ENCODE peak calls at places on chromosome 2, in four cellular contexts. X, W, I and G are unnamed samples.

GRCh38 chr2:151410485-151410833 is 757 bp downstream of the RIF1 start:
- DNase-seq in W (no peak), X (peak; percentile 21), I (peak; percentile 31), G (no peak)

GRCh38 chr2:170500770-170501169 is 214.4 kb upstream of the SP5 start:
- DNase-seq in W (no peak), X (no peak), I (no peak), G (no peak)

GRCh38 chr2:149087751-149088150 is 49.3 kb downstream of the LYPD6B start:
- DNase-seq in W (no peak), X (no peak), I (no peak), G (no peak)

GRCh38 chr2:181203412-181203811 is 223.0 kb downstream of the UBE2E3 start:
- DNase-seq in X (no peak), W (no peak), I (no peak), G (no peak)

GRCh38 chr2:77746780-77747179 is 224.6 kb upstream of the LRRTM4 start:
- DNase-seq in I (no peak), X (no peak), W (no peak), G (no peak)

GRCh38 chr2:119523959-119524694 is at the start of gene SCTR:
- DNase-seq in W (no peak), I (peak; percentile 36), X (no peak), G (no peak)

GRCh38 chr2:2896011-2896410 is 481.6 kb downstream of the EIPR1 start:
- DNase-seq in X (no peak), I (no peak), W (no peak), G (no peak)

GRCh38 chr2:177763532-177764265 is 308.9 kb downstream of the PDE11A start:
- DNase-seq in X (peak; percentile 67), I (peak; percentile 79), W (peak; percentile 70), G (peak; percentile 31)